ENCODE peak calls at places on chromosomes 3 and 15, in six cellular contexts. E, A, R, Z, L and N are unnamed samples.

GRCh38 chr15:37375529-37375928 is 275.2 kb upstream of the MEIS2 start:
- DNase-seq in R (no peak), A (no peak), L (no peak), E (no peak), Z (no peak), N (peak; percentile 10)

GRCh38 chr3:145490088-145491055 is 670.6 kb downstream of the PLOD2 start:
- DNase-seq in Z (no peak), L (no peak), E (no peak), A (no peak), R (no peak), N (no peak)

GRCh38 chr3:69219101-69219708 is 96.8 kb upstream of the LMOD3 start:
- DNase-seq in E (no peak), Z (no peak), R (no peak), L (no peak), A (no peak), N (no peak)

GRCh38 chr3:65019412-65020093 is 331.8 kb upstream of the ADAMTS9 start:
- DNase-seq in A (no peak), Z (no peak), L (no peak), R (no peak), E (no peak), N (no peak)

GRCh38 chr3:174440350-174440716 is 418.8 kb upstream of the NAALADL2 start:
- DNase-seq in Z (no peak), L (peak; percentile 66), A (peak; percentile 70), E (no peak), R (no peak), N (peak; percentile 33)

GRCh38 chr3:73508330-73508954 is 116.3 kb downstream of the PDZRN3 start:
- DNase-seq in R (peak; percentile 64), L (peak; percentile 90), A (peak; percentile 81), E (peak; percentile 31), Z (no peak), N (peak; percentile 85)

GRCh38 chr3:60636846-60637245 is 614.4 kb downstream of the FHIT start:
- DNase-seq in E (peak; percentile 6), Z (no peak), R (peak; percentile 44), L (peak; percentile 35), A (peak; percentile 20), N (peak; percentile 79)

GRCh38 chr3:16174389-16174788 is at the start of gene GALNT15:
- DNase-seq in A (peak; percentile 98), R (peak; percentile 19), Z (no peak), L (no peak), E (no peak), N (no peak)

GRCh38 chr3:188123170-188123920 is 30.6 kb upstream of the LPP start:
- DNase-seq in A (peak; percentile 57), L (no peak), Z (no peak), E (no peak), R (no peak), N (no peak)

GRCh38 chr3:83074485-83074884 is 1313.0 kb upstream of the GBE1 start:
- DNase-seq in E (no peak), A (no peak), L (no peak), R (no peak), Z (no peak), N (no peak)

GRCh38 chr3:63089007-63089406 is 189.1 kb upstream of the SYNPR start:
- DNase-seq in A (no peak), L (no peak), E (no peak), R (no peak), Z (no peak), N (no peak)

GRCh38 chr3:99006686-99007085 is 105.2 kb upstream of the DCBLD2 start:
- DNase-seq in A (no peak), E (no peak), R (no peak), Z (no peak), L (no peak), N (no peak)

GRCh38 chr15:63983071-63983711 is 63.1 kb downstream of the DAPK2 start:
- DNase-seq in L (no peak), R (peak; percentile 37), A (no peak), E (peak; percentile 39), Z (peak; percentile 65), N (peak; percentile 19)

GRCh38 chr3:119595639-119596329 is 1.9 kb upstream of the PLA1A start:
- DNase-seq in E (no peak), Z (no peak), A (no peak), R (no peak), L (no peak), N (no peak)

GRCh38 chr15:36429707-36430106 is 149.7 kb upstream of the CDIN1 start:
- DNase-seq in R (no peak), E (no peak), A (no peak), L (peak; percentile 4), Z (no peak), N (no peak)

GRCh38 chr15:100125627-100126231 is 216.0 kb downstream of the ADAMTS17 start:
- DNase-seq in E (no peak), R (no peak), Z (no peak), L (no peak), A (no peak), N (no peak)

GRCh38 chr3:117036259-117036799 is 326.8 kb downstream of the TUSC7 start:
- DNase-seq in R (no peak), A (peak; percentile 81), E (no peak), Z (no peak), L (peak; percentile 40), N (no peak)

GRCh38 chr3:8233938-8234337 is 267.7 kb upstream of the LMCD1 start:
- DNase-seq in A (no peak), Z (no peak), E (no peak), R (no peak), L (no peak), N (no peak)

GRCh38 chr3:47283596-47284364 is 1.0 kb downstream of the KLHL18 start:
- DNase-seq in L (no peak), E (no peak), A (no peak), R (peak; percentile 62), Z (peak; percentile 60), N (peak; percentile 57)

GRCh38 chr3:35088943-35089342 is 550.4 kb upstream of the ARPP21 start:
- DNase-seq in A (no peak), R (no peak), Z (no peak), E (no peak), L (no peak), N (no peak)

GRCh38 chr15:63755162-63755561 is 78.6 kb downstream of the HERC1 start:
- DNase-seq in A (no peak), L (no peak), Z (no peak), R (no peak), E (no peak), N (no peak)

GRCh38 chr3:113277414-113277813 is 66.1 kb downstream of the BOC start:
- DNase-seq in R (no peak), A (no peak), L (no peak), E (no peak), Z (no peak), N (no peak)

GRCh38 chr3:8622873-8623725 is 21.5 kb downstream of the SSUH2 start:
- DNase-seq in E (peak; percentile 72), A (peak; percentile 70), L (peak; percentile 83), Z (peak; percentile 89), R (peak; percentile 92), N (peak; percentile 90)

GRCh38 chr15:76576526-76577279 is 240.1 kb downstream of the ISL2 start:
- DNase-seq in E (no peak), A (peak; percentile 55), R (no peak), L (no peak), Z (no peak), N (peak; percentile 12)

GRCh38 chr15:81126887-81127286 is 7.2 kb upstream of the CFAP161 start:
- DNase-seq in L (no peak), A (peak; percentile 41), E (no peak), Z (no peak), R (no peak), N (no peak)

GRCh38 chr3:156109989-156110388 is 10.4 kb upstream of the KCNAB1 start:
- DNase-seq in L (no peak), A (no peak), E (no peak), R (no peak), Z (no peak), N (no peak)

GRCh38 chr3:55128201-55128870 is 200.5 kb upstream of the LRTM1 start:
- DNase-seq in L (no peak), R (no peak), Z (no peak), A (peak; percentile 28), E (peak; percentile 29), N (peak; percentile 18)

GRCh38 chr3:123258359-123258758 is 56.6 kb downstream of the SEC22A start:
- DNase-seq in L (no peak), R (no peak), Z (no peak), A (no peak), E (no peak), N (no peak)

GRCh38 chr15:44307712-44308111 is 19.2 kb downstream of the GOLM2 start:
- DNase-seq in E (no peak), Z (no peak), A (no peak), L (no peak), R (no peak), N (no peak)

DNA sequence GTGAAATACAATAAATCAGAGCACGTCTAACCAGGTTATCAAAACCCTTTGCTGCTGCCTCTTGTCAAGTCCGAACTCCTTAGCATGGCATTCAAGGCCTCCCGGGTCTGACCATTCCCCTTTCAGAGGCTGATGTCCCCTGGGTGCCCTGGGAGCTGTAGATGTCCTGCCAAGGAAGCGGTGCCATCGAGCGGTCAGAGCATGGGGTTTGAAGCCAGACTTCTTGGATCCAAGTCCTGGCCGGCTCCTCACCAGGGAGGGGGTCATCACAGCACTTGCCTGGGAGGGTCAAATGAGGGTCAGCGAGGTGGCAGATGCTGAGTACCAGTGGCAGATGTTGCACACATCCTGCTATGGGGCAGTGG is 511 bp downstream of the TF start:
- DNase-seq in E (no peak), L (no peak), Z (no peak), A (no peak), R (no peak), N (no peak)
- H4K8ac ChIP-seq in E (no peak overlapping the region), L (no peak overlapping the region), Z (no peak overlapping the region), A (no peak overlapping the region), R (no peak overlapping the region), N (no peak overlapping the region)

GRCh38 chr3:97692831-97693230 is 71.7 kb upstream of the ARL6 start:
- DNase-seq in E (no peak), L (no peak), A (no peak), Z (no peak), R (no peak), N (no peak)
- H4K8ac ChIP-seq in E (no peak overlapping the region), L (no peak overlapping the region), A (no peak overlapping the region), Z (no peak overlapping the region), R (no peak overlapping the region), N (no peak overlapping the region)

DNA sequence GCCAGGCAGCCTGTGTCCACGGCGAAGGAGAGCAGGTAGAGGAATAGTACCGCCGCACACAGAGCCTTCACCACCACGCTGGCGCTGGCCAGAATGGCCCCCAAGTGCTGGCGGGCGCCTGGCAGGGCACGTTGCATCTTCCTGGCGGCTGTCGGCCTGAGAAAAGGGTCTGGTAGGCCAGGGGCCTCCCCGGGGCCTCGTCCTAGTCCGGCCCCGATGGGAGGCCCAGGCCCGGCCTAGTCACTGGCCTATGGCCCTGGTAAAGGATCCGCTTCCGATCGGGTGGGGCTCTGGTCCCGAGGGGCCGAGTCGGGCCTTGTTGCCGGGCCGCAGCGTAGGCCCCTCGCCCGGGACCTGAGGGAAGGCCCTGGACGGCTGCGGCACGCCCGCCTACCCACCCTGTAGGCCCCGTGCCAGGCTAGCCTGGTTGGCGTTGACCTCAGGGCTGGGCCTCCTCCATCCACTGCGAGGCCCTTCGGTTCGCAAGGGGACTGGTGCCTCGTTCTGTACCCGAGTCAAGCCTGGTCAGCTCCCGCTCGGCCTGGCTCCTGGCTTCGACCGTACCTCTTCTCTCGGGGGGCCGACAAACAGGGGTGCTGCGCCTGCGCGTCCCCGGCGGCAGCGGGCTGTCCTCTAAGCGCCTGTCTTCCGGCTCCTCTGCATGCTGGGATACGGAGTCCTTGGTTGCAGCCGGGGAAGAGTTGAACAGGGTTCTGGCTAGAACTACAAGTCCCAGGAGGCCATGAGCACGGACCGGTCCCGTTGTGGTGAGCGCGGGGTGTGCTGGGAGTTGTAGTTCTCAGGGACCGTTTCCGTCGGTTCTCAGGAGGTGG is at the start of gene TMEM115:
- DNase-seq in E (peak; percentile 96), R (peak; percentile 99), A (peak; percentile 99), L (peak; percentile 96), Z (peak; percentile 91), N (peak; percentile 99)
- H4K8ac ChIP-seq in E (no peak within 1 kb of the TSS), R (no peak within 1 kb of the TSS), A (peak within 1 kb of the TSS; percentile 98), L (peak within 1 kb of the TSS; percentile 98), Z (peak within 1 kb of the TSS; percentile 94), N (no peak within 1 kb of the TSS)

GRCh38 chr3:142664819-142665218 is 59.0 kb upstream of the TRPC1 start:
- DNase-seq in R (no peak), E (no peak), A (no peak), Z (no peak), L (no peak), N (no peak)
- H4K8ac ChIP-seq in R (no peak overlapping the region), E (no peak overlapping the region), A (no peak overlapping the region), Z (no peak overlapping the region), L (no peak overlapping the region), N (no peak overlapping the region)